ENCODE peak calls at places on chromosomes 4 and X, in four cellular contexts. D, C, J and Z are unnamed samples.

GRCh38 chr4:110988741-110989140 is 365.9 kb upstream of the PITX2 start:
- DNase-seq in D (no peak), C (no peak), J (no peak), Z (no peak)

GRCh38 chr4:123631699-123632098 is 235.1 kb downstream of the SPRY1 start:
- DNase-seq in D (no peak), C (no peak), J (no peak), Z (no peak)

GRCh38 chr4:17030543-17030942 is 132.1 kb upstream of the LDB2 start:
- DNase-seq in D (peak), C (no peak), J (no peak), Z (no peak)

GRCh38 chrX:127558811-127559210 is 493.4 kb downstream of the ACTRT1 start:
- DNase-seq in D (no peak), C (no peak), J (no peak), Z (no peak)

GRCh38 chr4:65416875-65417274 is 253.4 kb downstream of the EPHA5 start:
- DNase-seq in D (no peak), C (no peak), J (no peak), Z (no peak)

GRCh38 chrX:12770440-12770839 is 20.8 kb upstream of the PRPS2 start:
- DNase-seq in D (peak), C (no peak), J (no peak), Z (no peak)

GRCh38 chr4:64158648-64159326 is 250.5 kb downstream of the TECRL start:
- DNase-seq in D (peak), C (peak), J (peak), Z (peak)

GRCh38 chrX:17553451-17553850 is 178.5 kb downstream of the NHS start:
- DNase-seq in D (no peak), C (no peak), J (no peak), Z (no peak)

GRCh38 chr4:179626687-179627086 is 2184.4 kb upstream of the AGA start:
- DNase-seq in D (no peak), C (no peak), J (no peak), Z (peak)

GRCh38 chrX:154097003-154097596 is 417 bp downstream of the MECP2 start:
- DNase-seq in D (no peak), C (peak), J (peak), Z (no peak)

GRCh38 chr4:1255151-1255550 is 6.2 kb upstream of the CTBP1 start:
- DNase-seq in D (no peak), C (no peak), J (no peak), Z (no peak)

GRCh38 chr4:181968371-181968770 is 274.8 kb upstream of the TENM3 start:
- DNase-seq in D (no peak), C (no peak), J (no peak), Z (no peak)

GRCh38 chr4:69744157-69744478 is 16.3 kb downstream of the SULT1B1 start:
- DNase-seq in D (no peak), C (no peak), J (no peak), Z (no peak)

GRCh38 chr4:186651624-186652023 is 72.0 kb downstream of the FAT1 start:
- DNase-seq in D (no peak), C (no peak), J (no peak), Z (no peak)

GRCh38 chrX:145673851-145674250 is 143.8 kb upstream of the SLITRK2 start:
- DNase-seq in D (no peak), C (no peak), J (no peak), Z (no peak)

GRCh38 chr4:162909952-162910351 is 256.7 kb downstream of the NAF1 start:
- DNase-seq in D (no peak), C (no peak), J (no peak), Z (no peak)

GRCh38 chrX:71081348-71082148 is 13.4 kb upstream of the SNX12 start:
- DNase-seq in D (no peak), C (no peak), J (no peak), Z (no peak)

GRCh38 chr4:88599714-88600113 is 7.4 kb downstream of the HERC3 start:
- DNase-seq in D (no peak), C (no peak), J (no peak), Z (no peak)

GRCh38 chr4:153643406-153644016 is 40.6 kb upstream of the TLR2 start:
- DNase-seq in D (no peak), C (no peak), J (no peak), Z (no peak)

GRCh38 chrX:71058116-71058515 is 10.0 kb downstream of the SNX12 start:
- DNase-seq in D (no peak), C (no peak), J (no peak), Z (no peak)

GRCh38 chr4:2091990-2092652 is 33.0 kb downstream of the NAT8L start:
- DNase-seq in D (no peak), C (no peak), J (no peak), Z (no peak)